ENCODE peak calls at places on chromosomes 5 and 9, in four cellular contexts. D is iris pigment epithelial cell, B is M059J, A is pons. Q is an unnamed sample.

GRCh38 chr5:168941901-168942300 is 359.0 kb downstream of the SLIT3 start:
- DNase-seq in D (no peak), B (no peak), A (no peak), Q (no peak)

GRCh38 chr5:149572576-149573231 is 8.6 kb upstream of the ARHGEF37 start:
- DNase-seq in D (no peak), B (no peak), A (no peak), Q (no peak)

GRCh38 chr5:170333161-170333909 is 35.8 kb upstream of the LCP2 start:
- DNase-seq in D (no peak), B (peak; percentile 10), A (peak; percentile 70), Q (peak; percentile 42)

GRCh38 chr9:109411818-109412352 is 86.2 kb downstream of the PTPN3 start:
- DNase-seq in D (peak; percentile 65), B (peak; percentile 12), A (peak; percentile 40), Q (peak; percentile 35)

GRCh38 chr5:138177936-138178515 is 404 bp downstream of the BRD8 start:
- DNase-seq in D (peak; percentile 47), B (peak; percentile 39), A (peak; percentile 61), Q (peak; percentile 56)

GRCh38 chr5:27962201-27962600 is 923.8 kb upstream of the CDH9 start:
- DNase-seq in D (peak; percentile 36), B (peak; percentile 18), A (no peak), Q (no peak)

GRCh38 chr5:176611435-176611834 is 1.5 kb upstream of the GPRIN1 start:
- DNase-seq in D (peak; percentile 92), B (peak; percentile 84), A (peak; percentile 28), Q (peak; percentile 33)

GRCh38 chr5:115992848-115993350 is 30.6 kb downstream of the LVRN start:
- DNase-seq in D (no peak), B (no peak), A (no peak), Q (no peak)

GRCh38 chr5:152593388-152593787 is 188.3 kb upstream of the NMUR2 start:
- DNase-seq in D (no peak), B (no peak), A (no peak), Q (peak; percentile 19)

GRCh38 chr5:79853676-79854418 is 137.2 kb downstream of the MTX3 start:
- DNase-seq in D (no peak), B (peak; percentile 59), A (no peak), Q (no peak)

GRCh38 chr5:160959804-160960203 is 107.8 kb upstream of the ATP10B start:
- DNase-seq in D (peak; percentile 11), B (peak; percentile 51), A (no peak), Q (no peak)

Q was measured in globus pallidus.